ENCODE peak calls at places on chromosomes 3 and 15, in five cellular contexts. G, M, H, U and T are unnamed samples.

GRCh38 chr3:183494341-183494740 is 61.2 kb downstream of the KLHL6 start:
- DNase-seq in U (no peak), G (no peak), M (peak), H (no peak), T (no peak)

GRCh38 chr3:148718982-148719862 is 21.5 kb downstream of the AGTR1 start:
- DNase-seq in M (no peak), H (no peak), U (peak), G (no peak), T (no peak)

GRCh38 chr3:196186661-196187573 is 24.3 kb downstream of the ZDHHC19 start:
- DNase-seq in M (peak), G (no peak), H (no peak), U (no peak), T (no peak)

GRCh38 chr15:67067161-67067853 is 1.9 kb downstream of the SMAD3 start:
- DNase-seq in M (no peak), H (no peak), G (no peak), U (peak), T (no peak)

GRCh38 chr3:153614131-153614530 is 452.1 kb downstream of the RAP2B start:
- DNase-seq in M (no peak), H (no peak), G (no peak), U (no peak), T (no peak)

GRCh38 chr3:15492847-15493360 is 28.6 kb downstream of the COLQ start:
- DNase-seq in H (no peak), U (no peak), G (no peak), M (no peak), T (no peak)

GRCh38 chr3:159766563-159767185 is 222.0 kb upstream of the IL12A start:
- DNase-seq in G (peak), U (peak), H (peak), M (peak), T (no peak)

GRCh38 chr3:179108091-179108490 is 36.5 kb upstream of the ZMAT3 start:
- DNase-seq in H (no peak), U (peak), M (no peak), G (peak), T (no peak)

GRCh38 chr15:101694261-101694660 is 30.0 kb downstream of the TARS3 start:
- DNase-seq in G (no peak), M (no peak), H (no peak), U (no peak), T (no peak)

GRCh38 chr3:184455991-184456390 is 76.1 kb downstream of the CHRD start:
- DNase-seq in G (no peak), U (no peak), H (no peak), M (no peak), T (no peak)

GRCh38 chr3:180749322-180749721 is 70.0 kb upstream of the CCDC39 start:
- DNase-seq in G (no peak), M (peak), U (no peak), H (no peak), T (no peak)

GRCh38 chr3:129890125-129890524 is 3.4 kb downstream of the TMCC1 start:
- DNase-seq in H (no peak), G (no peak), U (peak), M (no peak), T (no peak)

GRCh38 chr3:160154033-160154432 is 71.2 kb upstream of the C3orf80 start:
- DNase-seq in G (no peak), H (no peak), U (peak), M (no peak), T (no peak)

GRCh38 chr3:55446860-55447259 is 40.2 kb downstream of the WNT5A start:
- DNase-seq in G (no peak), H (no peak), M (no peak), U (no peak), T (no peak)

GRCh38 chr3:128849776-128850542 is 29.5 kb upstream of the ACAD9 start:
- DNase-seq in G (no peak), H (no peak), U (peak), M (no peak), T (no peak)

GRCh38 chr3:157573780-157574378 is 70.7 kb upstream of the VEPH1 start:
- DNase-seq in M (no peak), H (no peak), U (peak), G (no peak), T (no peak)

GRCh38 chr3:162992741-162993140 is 1496.1 kb downstream of the OTOL1 start:
- DNase-seq in M (no peak), H (no peak), U (no peak), G (no peak), T (no peak)

GRCh38 chr3:151319613-151320012 is 3.0 kb upstream of the GPR87 start:
- DNase-seq in U (peak), H (no peak), M (no peak), G (no peak), T (no peak)

GRCh38 chr3:121951291-121951690 is 57.1 kb downstream of the SLC15A2 start:
- DNase-seq in M (no peak), U (peak), H (no peak), G (no peak), T (peak)

GRCh38 chr3:178966299-178967183 is 105.1 kb downstream of the ZMAT3 start:
- DNase-seq in U (peak), M (peak), H (peak), G (no peak), T (peak)

GRCh38 chr3:71173421-71173975 is 410.0 kb downstream of the FOXP1 start:
- DNase-seq in H (no peak), M (no peak), G (peak), U (peak), T (no peak)

GRCh38 chr3:77668398-77668797 is 628.5 kb downstream of the ROBO2 start:
- DNase-seq in G (no peak), U (no peak), H (no peak), M (no peak), T (no peak)

GRCh38 chr3:99577160-99577559 is 61.2 kb upstream of the COL8A1 start:
- DNase-seq in M (no peak), H (no peak), U (peak), G (no peak), T (no peak)

GRCh38 chr3:109773006-109773405 is 435.7 kb upstream of the DPPA4 start:
- DNase-seq in G (no peak), U (no peak), H (no peak), M (no peak), T (no peak)

GRCh38 chr3:10421996-10422395 is 83.4 kb downstream of the ATP2B2 start:
- DNase-seq in U (no peak), G (no peak), M (no peak), H (no peak), T (no peak)

GRCh38 chr15:71448688-71449114 is 333.4 kb downstream of the THSD4 start:
- DNase-seq in H (peak), G (peak), M (peak), U (peak), T (peak)

GRCh38 chr3:48694610-48695051 is 8.9 kb upstream of the NCKIPSD start:
- DNase-seq in G (peak), H (no peak), U (peak), M (no peak), T (no peak)

GRCh38 chr3:107258285-107258684 is 119.0 kb upstream of the CCDC54 start:
- DNase-seq in G (no peak), H (no peak), U (peak), M (no peak), T (no peak)

GRCh38 chr3:185757176-185757575 is 67.7 kb downstream of the IGF2BP2 start:
- DNase-seq in H (no peak), G (no peak), U (no peak), M (no peak), T (no peak)

GRCh38 chr15:40250304-40250656 is 11.4 kb downstream of the PAK6 start:
- DNase-seq in U (no peak), H (no peak), G (no peak), M (no peak), T (no peak)